ENCODE peak calls at places on chromosome 13, in five cellular contexts. One of them, this sample, is unnamed.

GRCh38 chr13:92377396-92377795 is 849.2 kb upstream of the GPC6 start:
- DNase-seq in transverse colon: no peak
- DNase-seq in thoracic aorta: no peak
- DNase-seq in A549: no peak
- DNase-seq in AG04450: no peak
- DNase-seq in this sample: no peak

GRCh38 chr13:21118180-21118579 is 56.8 kb upstream of the LATS2 start:
- DNase-seq in transverse colon: no peak
- DNase-seq in thoracic aorta: no peak
- DNase-seq in A549: no peak
- DNase-seq in AG04450: no peak
- DNase-seq in this sample: no peak

GRCh38 chr13:80337706-80338105 is 3.2 kb downstream of the SPRY2 start:
- DNase-seq in transverse colon: no peak
- DNase-seq in thoracic aorta: no peak
- DNase-seq in A549: no peak
- DNase-seq in AG04450: no peak
- DNase-seq in this sample: no peak

GRCh38 chr13:113195360-113195759 is 13.1 kb downstream of the PCID2 start:
- DNase-seq in transverse colon: no peak
- DNase-seq in thoracic aorta: no peak
- DNase-seq in A549: no peak
- DNase-seq in AG04450: no peak
- DNase-seq in this sample: no peak

GRCh38 chr13:72963762-72964161 is 95.0 kb upstream of the KLF5 start:
- DNase-seq in transverse colon: no peak
- DNase-seq in thoracic aorta: no peak
- DNase-seq in A549: no peak
- DNase-seq in AG04450: no peak
- DNase-seq in this sample: no peak

GRCh38 chr13:94050686-94051085 is 428.8 kb downstream of the DCT start:
- DNase-seq in transverse colon: no peak
- DNase-seq in thoracic aorta: no peak
- DNase-seq in A549: no peak
- DNase-seq in AG04450: no peak
- DNase-seq in this sample: no peak

GRCh38 chr13:39468306-39468705 is 134.7 kb downstream of the LHFPL6 start:
- DNase-seq in transverse colon: no peak
- DNase-seq in thoracic aorta: no peak
- DNase-seq in A549: no peak
- DNase-seq in AG04450: no peak
- DNase-seq in this sample: no peak

GRCh38 chr13:34412817-34413365 is 529.2 kb upstream of the NBEA start:
- DNase-seq in transverse colon: no peak
- DNase-seq in thoracic aorta: no peak
- DNase-seq in A549: peak; percentile 19
- DNase-seq in AG04450: no peak
- DNase-seq in this sample: no peak

GRCh38 chr13:102536695-102537485 is 59.9 kb upstream of the TPP2 start:
- DNase-seq in transverse colon: no peak
- DNase-seq in thoracic aorta: no peak
- DNase-seq in A549: no peak
- DNase-seq in AG04450: no peak
- DNase-seq in this sample: no peak

GRCh38 chr13:106318941-106319411 is 216.5 kb downstream of the EFNB2 start:
- DNase-seq in transverse colon: no peak
- DNase-seq in thoracic aorta: no peak
- DNase-seq in A549: peak; percentile 47
- DNase-seq in AG04450: peak; percentile 74
- DNase-seq in this sample: peak; percentile 95

GRCh38 chr13:51006067-51006800 is 96.6 kb downstream of the RNASEH2B start:
- DNase-seq in transverse colon: no peak
- DNase-seq in thoracic aorta: peak; percentile 12
- DNase-seq in A549: no peak
- DNase-seq in AG04450: no peak
- DNase-seq in this sample: no peak

GRCh38 chr13:93794197-93794885 is 567.7 kb downstream of the GPC6 start:
- DNase-seq in transverse colon: no peak
- DNase-seq in thoracic aorta: no peak
- DNase-seq in A549: no peak
- DNase-seq in AG04450: no peak
- DNase-seq in this sample: no peak

GRCh38 chr13:74134777-74135305 is 637 bp upstream of the KLF12 start:
- DNase-seq in transverse colon: peak; percentile 75
- DNase-seq in thoracic aorta: peak; percentile 5
- DNase-seq in A549: peak; percentile 48
- DNase-seq in AG04450: no peak
- DNase-seq in this sample: peak; percentile 71

GRCh38 chr13:54175470-54175869 is 1146.9 kb downstream of the OLFM4 start:
- DNase-seq in transverse colon: no peak
- DNase-seq in thoracic aorta: no peak
- DNase-seq in A549: no peak
- DNase-seq in AG04450: no peak
- DNase-seq in this sample: no peak

GRCh38 chr13:79901336-79901735 is 420.4 kb downstream of the NDFIP2 start:
- DNase-seq in transverse colon: no peak
- DNase-seq in thoracic aorta: no peak
- DNase-seq in A549: no peak
- DNase-seq in AG04450: no peak
- DNase-seq in this sample: no peak

GRCh38 chr13:76148926-76149325 is 512.8 kb downstream of the LMO7 start:
- DNase-seq in transverse colon: no peak
- DNase-seq in thoracic aorta: no peak
- DNase-seq in A549: no peak
- DNase-seq in AG04450: peak; percentile 67
- DNase-seq in this sample: peak; percentile 11

GRCh38 chr13:35475131-35475959 is 1.1 kb downstream of the MAB21L1 start:
- DNase-seq in transverse colon: peak; percentile 8
- DNase-seq in thoracic aorta: no peak
- DNase-seq in A549: no peak
- DNase-seq in AG04450: no peak
- DNase-seq in this sample: peak; percentile 39

GRCh38 chr13:102003848-102004570 is 397.8 kb downstream of the FGF14 start:
- DNase-seq in transverse colon: no peak
- DNase-seq in thoracic aorta: no peak
- DNase-seq in A549: no peak
- DNase-seq in AG04450: no peak
- DNase-seq in this sample: no peak

GRCh38 chr13:81987159-81987558 is 1646.2 kb upstream of the SPRY2 start:
- DNase-seq in transverse colon: no peak
- DNase-seq in thoracic aorta: no peak
- DNase-seq in A549: no peak
- DNase-seq in AG04450: no peak
- DNase-seq in this sample: no peak

GRCh38 chr13:27481766-27482165 is 31.4 kb upstream of the MTIF3 start:
- DNase-seq in transverse colon: peak; percentile 51
- DNase-seq in thoracic aorta: no peak
- DNase-seq in A549: peak; percentile 51
- DNase-seq in AG04450: no peak
- DNase-seq in this sample: peak; percentile 51

GRCh38 chr13:73394066-73394465 is 335.3 kb downstream of the KLF5 start:
- DNase-seq in transverse colon: no peak
- DNase-seq in thoracic aorta: no peak
- DNase-seq in A549: no peak
- DNase-seq in AG04450: no peak
- DNase-seq in this sample: no peak

GRCh38 chr13:29594310-29594709 is 1.2 kb downstream of the SLC7A1 start:
- DNase-seq in transverse colon: peak; percentile 60
- DNase-seq in thoracic aorta: no peak
- DNase-seq in A549: peak; percentile 80
- DNase-seq in AG04450: peak; percentile 56
- DNase-seq in this sample: peak; percentile 54

GRCh38 chr13:27147530-27148170 is 24.0 kb downstream of the USP12 start:
- DNase-seq in transverse colon: no peak
- DNase-seq in thoracic aorta: no peak
- DNase-seq in A549: no peak
- DNase-seq in AG04450: no peak
- DNase-seq in this sample: no peak

GRCh38 chr13:21240586-21240985 is 64.1 kb downstream of the MRPL57 start:
- DNase-seq in transverse colon: no peak
- DNase-seq in thoracic aorta: no peak
- DNase-seq in A549: no peak
- DNase-seq in AG04450: no peak
- DNase-seq in this sample: peak; percentile 59

GRCh38 chr13:49643003-49643651 is 14.8 kb downstream of the ARL11 start:
- DNase-seq in transverse colon: no peak
- DNase-seq in thoracic aorta: no peak
- DNase-seq in A549: no peak
- DNase-seq in AG04450: no peak
- DNase-seq in this sample: no peak

GRCh38 chr13:43764349-43764748 is 22.4 kb downstream of the ENOX1 start:
- DNase-seq in transverse colon: no peak
- DNase-seq in thoracic aorta: no peak
- DNase-seq in A549: no peak
- DNase-seq in AG04450: no peak
- DNase-seq in this sample: no peak

GRCh38 chr13:48155850-48156249 is 60.9 kb upstream of the MED4 start:
- DNase-seq in transverse colon: no peak
- DNase-seq in thoracic aorta: no peak
- DNase-seq in A549: peak; percentile 23
- DNase-seq in AG04450: no peak
- DNase-seq in this sample: no peak

GRCh38 chr13:55566779-55567178 is 1573.9 kb upstream of the PRR20A start:
- DNase-seq in transverse colon: no peak
- DNase-seq in thoracic aorta: no peak
- DNase-seq in A549: no peak
- DNase-seq in AG04450: no peak
- DNase-seq in this sample: no peak

GRCh38 chr13:24251525-24251924 is 57.9 kb upstream of the C1QTNF9 start:
- DNase-seq in transverse colon: peak; percentile 37
- DNase-seq in thoracic aorta: no peak
- DNase-seq in A549: no peak
- DNase-seq in AG04450: no peak
- DNase-seq in this sample: no peak

GRCh38 chr13:23288564-23288963 is 107.8 kb downstream of the SGCG start:
- DNase-seq in transverse colon: no peak
- DNase-seq in thoracic aorta: no peak
- DNase-seq in A549: no peak
- DNase-seq in AG04450: no peak
- DNase-seq in this sample: no peak

GRCh38 chr13:111975539-111976473 is 91.1 kb upstream of the SOX1 start:
- DNase-seq in transverse colon: no peak
- DNase-seq in thoracic aorta: no peak
- DNase-seq in A549: no peak
- DNase-seq in AG04450: no peak
- DNase-seq in this sample: no peak

GRCh38 chr13:111972261-111972780 is 94.6 kb upstream of the SOX1 start:
- DNase-seq in transverse colon: no peak
- DNase-seq in thoracic aorta: no peak
- DNase-seq in A549: no peak
- DNase-seq in AG04450: no peak
- DNase-seq in this sample: no peak

GRCh38 chr13:111976474-111977183 is 90.3 kb upstream of the SOX1 start:
- DNase-seq in transverse colon: no peak
- DNase-seq in thoracic aorta: no peak
- DNase-seq in A549: no peak
- DNase-seq in AG04450: no peak
- DNase-seq in this sample: no peak

GRCh38 chr13:111973186-111974064 is 93.5 kb upstream of the SOX1 start:
- DNase-seq in transverse colon: no peak
- DNase-seq in thoracic aorta: no peak
- DNase-seq in A549: no peak
- DNase-seq in AG04450: no peak
- DNase-seq in this sample: no peak

DNA sequence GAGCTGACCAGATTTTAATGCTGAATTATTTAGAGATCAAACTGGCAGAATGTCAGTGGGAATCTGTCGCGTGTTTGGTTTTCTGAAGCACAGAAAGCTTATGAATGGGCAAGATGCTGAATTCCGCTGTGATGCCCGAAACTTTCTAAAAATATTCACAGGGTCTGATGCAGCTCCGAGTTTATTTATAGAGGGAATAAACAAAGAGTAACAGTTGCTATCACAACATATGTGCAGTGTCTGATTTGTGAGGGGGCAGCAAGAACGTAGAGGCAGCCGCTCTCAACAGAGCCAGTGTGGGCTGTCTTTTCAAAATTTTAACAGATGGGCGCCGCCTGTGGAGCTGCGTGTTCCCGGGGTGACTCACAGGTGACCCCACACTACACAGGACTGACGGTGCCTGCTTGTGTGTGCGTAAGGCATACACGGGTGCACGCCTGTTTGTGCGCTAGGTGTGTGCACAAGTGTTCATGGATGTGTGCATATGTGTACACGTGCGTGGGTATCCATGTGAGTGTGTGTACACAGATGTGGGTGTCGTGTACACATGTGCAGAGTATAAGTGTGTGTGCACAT is 92.8 kb upstream of the SOX1 start:
- DNase-seq in transverse colon: no peak
- DNase-seq in thoracic aorta: no peak
- DNase-seq in A549: no peak
- DNase-seq in AG04450: no peak
- DNase-seq in this sample: no peak
- H3K4me3 ChIP-seq in transverse colon: no peak overlapping the region
- H3K4me3 ChIP-seq in thoracic aorta: no peak overlapping the region
- H3K4me3 ChIP-seq in A549: no peak overlapping the region
- H3K4me3 ChIP-seq in AG04450: no peak overlapping the region
- H3K4me3 ChIP-seq in this sample: no peak overlapping the region

GRCh38 chr13:110640591-110641029 is 25.3 kb downstream of the NAXD start:
- DNase-seq in transverse colon: no peak
- DNase-seq in thoracic aorta: no peak
- DNase-seq in A549: no peak
- DNase-seq in AG04450: no peak
- DNase-seq in this sample: no peak

GRCh38 chr13:110639935-110640334 is 24.6 kb downstream of the NAXD start:
- DNase-seq in transverse colon: no peak
- DNase-seq in thoracic aorta: no peak
- DNase-seq in A549: no peak
- DNase-seq in AG04450: no peak
- DNase-seq in this sample: no peak

GRCh38 chr13:110642291-110642981 is 27.1 kb downstream of the NAXD start:
- DNase-seq in transverse colon: no peak
- DNase-seq in thoracic aorta: no peak
- DNase-seq in A549: no peak
- DNase-seq in AG04450: no peak
- DNase-seq in this sample: no peak

GRCh38 chr13:110643324-110643723 is 28.0 kb downstream of the NAXD start:
- DNase-seq in transverse colon: no peak
- DNase-seq in thoracic aorta: no peak
- DNase-seq in A549: no peak
- DNase-seq in AG04450: no peak
- DNase-seq in this sample: no peak

GRCh38 chr13:110641055-110642015 is 26.0 kb downstream of the NAXD start:
- DNase-seq in transverse colon: no peak
- DNase-seq in thoracic aorta: no peak
- DNase-seq in A549: no peak
- DNase-seq in AG04450: no peak
- DNase-seq in this sample: no peak
- H3K27ac ChIP-seq in transverse colon: peak overlapping the region; percentile 24
- H3K27ac ChIP-seq in thoracic aorta: no peak overlapping the region
- H3K27ac ChIP-seq in A549: no peak overlapping the region
- H3K27ac ChIP-seq in AG04450: no peak overlapping the region
- H3K27ac ChIP-seq in this sample: peak overlapping the region; percentile 39

GRCh38 chr13:45441633-45442032 is 23.1 kb upstream of the COG3 start:
- DNase-seq in transverse colon: no peak
- DNase-seq in thoracic aorta: no peak
- DNase-seq in A549: peak; percentile 16
- DNase-seq in AG04450: no peak
- DNase-seq in this sample: peak; percentile 20
- TF ChIP-seq CTCF in transverse colon: no peak
- TF ChIP-seq CTCF in thoracic aorta: no peak
- TF ChIP-seq CTCF in A549: no peak
- TF ChIP-seq CTCF in AG04450: peak; percentile 17
- TF ChIP-seq CTCF in this sample: peak; percentile 12

GRCh38 chr13:37869756-37870488 is at the start of gene TRPC4:
- DNase-seq in transverse colon: peak; percentile 20
- DNase-seq in thoracic aorta: no peak
- DNase-seq in A549: peak; percentile 30
- DNase-seq in AG04450: no peak
- DNase-seq in this sample: peak; percentile 83
- H3K4me3 ChIP-seq in transverse colon: peak within 1 kb of the TSS; percentile 33
- H3K4me3 ChIP-seq in thoracic aorta: peak within 1 kb of the TSS; percentile 80
- H3K4me3 ChIP-seq in A549: peak within 1 kb of the TSS; percentile 33
- H3K4me3 ChIP-seq in AG04450: peak within 1 kb of the TSS; percentile 76
- H3K4me3 ChIP-seq in this sample: peak within 1 kb of the TSS; percentile 44